ENCODE peak calls at places on chromosomes 12 and 14, in five cellular contexts. R is activated CD8-positive, alpha-beta T cell treated with anti-CD3 and anti-CD28 coated beads for 36 hours; G is AG08396; C is AML-193; I is stimulated activated CD4-positive, alpha-beta T cell treated with anti-CD3 and anti-CD28 coated beads, Interleukin-4, amount 100 ng/mL, for 4 hours. X is an unnamed sample.

GRCh38 chr12:20097561-20097960 is 270.8 kb upstream of the PDE3A start:
- DNase-seq in C (no peak), G (peak), R (no peak), I (no peak), X (no peak)

GRCh38 chr12:10501031-10501430 is 4.7 kb upstream of the EIF2S3B start:
- DNase-seq in R (no peak), C (peak), G (no peak), I (no peak), X (no peak)

GRCh38 chr12:44286336-44286735 is 450.5 kb downstream of the TMEM117 start:
- DNase-seq in I (no peak), C (no peak), G (no peak), R (no peak), X (no peak)

GRCh38 chr14:75046899-75047298 is 4.4 kb downstream of the MLH3 start:
- DNase-seq in R (no peak), G (peak), I (no peak), C (no peak), X (no peak)

GRCh38 chr12:109777544-109777943 is 55.7 kb downstream of the TRPV4 start:
- DNase-seq in R (peak), I (peak), G (peak), C (peak), X (no peak)

GRCh38 chr12:46451276-46452021 is 78.9 kb upstream of the SLC38A2 start:
- DNase-seq in R (no peak), C (no peak), I (no peak), G (no peak), X (no peak)

GRCh38 chr14:99996951-99997571 is 68.2 kb upstream of the EVL start:
- DNase-seq in G (no peak), R (no peak), C (no peak), I (no peak), X (no peak)

GRCh38 chr14:96205059-96205993 is 687 bp downstream of the BDKRB2 start:
- DNase-seq in I (no peak), R (peak), C (no peak), G (no peak), X (no peak)

GRCh38 chr12:85441740-85442139 is 161.7 kb downstream of the ALX1 start:
- DNase-seq in I (no peak), R (no peak), G (no peak), C (no peak), X (no peak)

GRCh38 chr14:62734831-62735230 is 310.4 kb downstream of the KCNH5 start:
- DNase-seq in R (no peak), I (no peak), C (no peak), G (no peak), X (no peak)

GRCh38 chr12:2691001-2691339 is 103.8 kb upstream of the FKBP4 start:
- DNase-seq in C (peak), I (peak), G (no peak), R (peak), X (no peak)

GRCh38 chr12:124348659-124349380 is 53.9 kb downstream of the RFLNA start:
- DNase-seq in R (no peak), C (no peak), I (no peak), G (no peak), X (no peak)

GRCh38 chr14:89386214-89386886 is 30.7 kb downstream of the FOXN3 start:
- DNase-seq in G (no peak), R (no peak), C (no peak), I (no peak), X (no peak)

GRCh38 chr14:94009767-94010166 is 12.7 kb downstream of the CCDC197 start:
- DNase-seq in I (no peak), C (no peak), G (peak), R (peak), X (no peak)

GRCh38 chr12:122886851-122887816 is 8.8 kb downstream of the VPS37B start:
- DNase-seq in I (peak), G (no peak), R (peak), C (no peak), X (no peak)

GRCh38 chr14:69535230-69535848 is 39.3 kb downstream of the CCDC177 start:
- DNase-seq in R (no peak), G (peak), C (no peak), I (no peak), X (no peak)

GRCh38 chr12:39176376-39176775 is 266.5 kb downstream of the KIF21A start:
- DNase-seq in R (no peak), G (no peak), I (no peak), C (no peak), X (no peak)

GRCh38 chr14:68468437-68469207 is 324.2 kb downstream of the ZFP36L1 start:
- DNase-seq in R (peak), G (no peak), C (no peak), I (peak), X (no peak)

GRCh38 chr12:130139971-130140547 is 22.2 kb upstream of the FZD10 start:
- DNase-seq in G (no peak), I (no peak), R (no peak), C (no peak), X (no peak)

GRCh38 chr12:125194999-125195398 is 129.8 kb downstream of the AACS start:
- DNase-seq in C (no peak), I (no peak), G (no peak), R (no peak), X (no peak)

GRCh38 chr12:5407457-5407856 is 24.5 kb upstream of the NTF3 start:
- DNase-seq in G (no peak), R (no peak), I (no peak), C (no peak), X (no peak)

GRCh38 chr12:47087088-47087688 is 7.4 kb upstream of the AMIGO2 start:
- DNase-seq in C (no peak), R (no peak), I (no peak), G (no peak), X (no peak)

GRCh38 chr12:7374423-7375144 is 69.4 kb downstream of the CD163L1 start:
- DNase-seq in I (no peak), R (peak), G (peak), C (peak), X (peak)

GRCh38 chr12:120261951-120262851 is 3.3 kb downstream of the PXN start:
- DNase-seq in G (no peak), C (no peak), I (no peak), R (peak), X (peak)

GRCh38 chr12:128133321-128134050 is 133.5 kb upstream of the TMEM132C start:
- DNase-seq in R (no peak), G (no peak), C (no peak), I (no peak), X (no peak)

GRCh38 chr14:69674546-69675245 is 63.3 kb downstream of the SUSD6 start:
- DNase-seq in R (peak), G (no peak), I (peak), C (no peak), X (no peak)

GRCh38 chr12:88448337-88448944 is 131.8 kb downstream of the KITLG start:
- DNase-seq in I (no peak), R (no peak), G (no peak), C (no peak), X (no peak)

GRCh38 chr14:51328089-51328941 is 88.3 kb downstream of the TMX1 start:
- DNase-seq in R (peak), G (peak), C (no peak), I (peak), X (no peak)

GRCh38 chr14:101451166-101451565 is 110.1 kb upstream of the DIO3 start:
- DNase-seq in I (no peak), C (no peak), R (no peak), G (no peak), X (no peak)

GRCh38 chr14:94451091-94451751 is 1.4 kb downstream of the SERPINA11 start:
- DNase-seq in R (no peak), C (no peak), I (no peak), G (no peak), X (no peak)

GRCh38 chr12:15155271-15155670 is 65.9 kb downstream of the RERG start:
- DNase-seq in C (no peak), G (no peak), I (no peak), R (no peak), X (no peak)

GRCh38 chr12:117063162-117063911 is 35.9 kb downstream of the TESC start:
- DNase-seq in C (peak), R (peak), I (no peak), G (no peak), X (peak)

GRCh38 chr12:132327351-132328171 is 1.8 kb downstream of the GALNT9 start:
- DNase-seq in G (peak), I (peak), R (peak), C (peak), X (peak)

GRCh38 chr14:52583544-52583943 is 30.9 kb downstream of the GPR137C start:
- DNase-seq in R (no peak), C (no peak), I (no peak), G (no peak), X (no peak)

X was measured in Right ventricle myocardium inferior.